ENCODE peak calls at places on chromosomes 13 and 19, in nine cellular contexts. W, H, M, D, K, A, P, X and R are unnamed samples.

GRCh38 chr19:17404621-17405249 is 695 bp downstream of the BST2 start:
- DNase-seq in W (no peak), H (no peak), M (peak; percentile 51), D (no peak), K (no peak), A (no peak), P (no peak), X (no peak), R (peak; percentile 27)

GRCh38 chr13:50979187-50979586 is 69.6 kb downstream of the RNASEH2B start:
- DNase-seq in W (no peak), H (no peak), M (no peak), D (no peak), K (no peak), A (no peak), P (no peak), X (no peak), R (peak; percentile 44)

GRCh38 chr19:52535831-52536800 is 8.6 kb downstream of the ZNF808 start:
- DNase-seq in W (peak; percentile 61), H (peak; percentile 93), M (peak; percentile 86), D (peak; percentile 93), K (peak; percentile 82), A (no peak), P (peak; percentile 86), X (peak; percentile 88), R (peak; percentile 88)

GRCh38 chr13:58687130-58687529 is 1055.6 kb downstream of the PCDH17 start:
- DNase-seq in W (no peak), H (no peak), M (no peak), D (no peak), K (no peak), A (no peak), P (no peak), X (no peak), R (no peak)

GRCh38 chr13:40344270-40345148 is 321.9 kb downstream of the FOXO1 start:
- DNase-seq in W (no peak), H (no peak), M (peak; percentile 60), D (no peak), K (no peak), A (no peak), P (no peak), X (no peak), R (no peak)

GRCh38 chr13:23956106-23956505 is 58.8 kb upstream of the C1QTNF9B start:
- DNase-seq in W (peak; percentile 55), H (no peak), M (peak; percentile 52), D (no peak), K (no peak), A (peak; percentile 57), P (no peak), X (no peak), R (no peak)

GRCh38 chr13:68636784-68637183 is 1406.6 kb upstream of the PCDH9 start:
- DNase-seq in W (no peak), H (no peak), M (no peak), D (no peak), K (no peak), A (no peak), P (no peak), X (no peak), R (no peak)

GRCh38 chr19:39823693-39824092 is 10.3 kb downstream of the DYRK1B start:
- DNase-seq in W (no peak), H (no peak), M (no peak), D (no peak), K (no peak), A (no peak), P (no peak), X (no peak), R (no peak)

GRCh38 chr13:32246468-32246867 is 68.7 kb downstream of the ZAR1L start:
- DNase-seq in W (peak; percentile 76), H (peak; percentile 84), M (peak; percentile 83), D (peak; percentile 70), K (peak; percentile 49), A (peak; percentile 60), P (no peak), X (peak; percentile 77), R (peak; percentile 88)

GRCh38 chr19:38034153-38034835 is 127.3 kb downstream of the SIPA1L3 start:
- DNase-seq in W (peak; percentile 62), H (no peak), M (peak; percentile 40), D (no peak), K (no peak), A (no peak), P (peak; percentile 39), X (no peak), R (peak; percentile 90)
- TF ChIP-seq CTCF in W (no peak), H (no peak), M (no peak), D (no peak), K (no peak), A (no peak), P (no peak), X (no peak), R (no peak)

GRCh38 chr19:9883764-9884163 is 48.6 kb downstream of the PIN1 start:
- DNase-seq in W (no peak), H (no peak), M (no peak), D (no peak), K (no peak), A (no peak), P (no peak), X (no peak), R (no peak)

GRCh38 chr19:9881720-9882119 is 46.6 kb downstream of the PIN1 start:
- DNase-seq in W (no peak), H (no peak), M (no peak), D (no peak), K (no peak), A (peak; percentile 14), P (no peak), X (no peak), R (no peak)

GRCh38 chr19:9883231-9883758 is 48.2 kb downstream of the PIN1 start:
- DNase-seq in W (no peak), H (peak; percentile 51), M (no peak), D (no peak), K (no peak), A (no peak), P (no peak), X (no peak), R (no peak)

GRCh38 chr19:9885077-9885552 is 50.0 kb downstream of the PIN1 start:
- DNase-seq in W (peak; percentile 23), H (no peak), M (no peak), D (no peak), K (no peak), A (no peak), P (no peak), X (peak; percentile 9), R (no peak)
- TF ChIP-seq CTCF in W (peak; percentile 27), H (peak; percentile 46), M (no peak), D (no peak), K (no peak), A (no peak), P (no peak), X (peak; percentile 50), R (no peak)

GRCh38 chr19:35140898-35141626 is 2.0 kb upstream of the FXYD7 start:
- DNase-seq in W (peak; percentile 86), H (peak; percentile 98), M (peak; percentile 92), D (peak; percentile 96), K (peak; percentile 94), A (peak; percentile 97), P (peak; percentile 87), X (peak; percentile 93), R (peak; percentile 79)
- TF ChIP-seq CTCF in W (peak; percentile 55), H (peak; percentile 43), M (peak; percentile 57), D (peak; percentile 31), K (peak; percentile 49), A (peak; percentile 31), P (no peak), X (no peak), R (peak; percentile 26)

GRCh38 chr19:41321600-41322270 is 11.8 kb downstream of the CCDC97 start:
- DNase-seq in W (peak; percentile 80), H (peak; percentile 92), M (peak; percentile 50), D (peak; percentile 79), K (peak; percentile 63), A (peak; percentile 49), P (no peak), X (peak; percentile 64), R (peak; percentile 53)
- TF ChIP-seq CTCF in W (peak; percentile 82), H (peak; percentile 77), M (peak; percentile 49), D (peak; percentile 68), K (peak; percentile 64), A (peak; percentile 63), P (no peak), X (peak; percentile 68), R (peak; percentile 45)

GRCh38 chr19:28244966-28245365 is 968.0 kb downstream of the UQCRFS1 start:
- DNase-seq in W (no peak), H (no peak), M (no peak), D (no peak), K (no peak), A (no peak), P (no peak), X (no peak), R (no peak)

GRCh38 chr19:28245937-28246336 is 967.0 kb downstream of the UQCRFS1 start:
- DNase-seq in W (no peak), H (no peak), M (no peak), D (no peak), K (no peak), A (no peak), P (no peak), X (no peak), R (no peak)

GRCh38 chr19:28239270-28239669 is 973.7 kb downstream of the UQCRFS1 start:
- DNase-seq in W (no peak), H (peak; percentile 81), M (no peak), D (no peak), K (peak; percentile 11), A (no peak), P (no peak), X (peak; percentile 62), R (peak; percentile 14)

GRCh38 chr19:28242317-28242927 is 970.5 kb downstream of the UQCRFS1 start:
- DNase-seq in W (no peak), H (peak; percentile 55), M (peak; percentile 62), D (no peak), K (peak; percentile 46), A (peak; percentile 12), P (no peak), X (peak; percentile 58), R (peak; percentile 46)
- TF ChIP-seq CTCF in W (no peak), H (peak; percentile 85), M (peak; percentile 47), D (peak; percentile 22), K (peak; percentile 69), A (no peak), P (no peak), X (peak; percentile 81), R (peak; percentile 44)

GRCh38 chr13:77478645-77478997 is 56.9 kb upstream of the SCEL start:
- DNase-seq in W (no peak), H (no peak), M (no peak), D (no peak), K (no peak), A (no peak), P (no peak), X (no peak), R (no peak)
- TF ChIP-seq CTCF in W (no peak), H (no peak), M (no peak), D (no peak), K (peak; percentile 39), A (no peak), P (no peak), X (peak; percentile 28), R (no peak)

GRCh38 chr19:45498411-45499195 is at the start of gene PPM1N:
- DNase-seq in W (peak; percentile 17), H (peak; percentile 86), M (peak; percentile 79), D (no peak), K (peak; percentile 30), A (peak; percentile 27), P (peak; percentile 62), X (peak; percentile 23), R (peak; percentile 27)
- TF ChIP-seq CTCF in W (peak; percentile 3), H (peak; percentile 43), M (peak; percentile 46), D (no peak), K (no peak), A (no peak), P (no peak), X (no peak), R (no peak)